ENCODE peak calls at places on chromosomes 3 and 15, in four cellular contexts. W, N, A and I are unnamed samples.
A peak's percentile ranks its signal among the peaks of the same experiment; 100 is the strongest.

GRCh38 chr3:134485075-134485536 is 679 bp downstream of the ANAPC13 start:
- DNase-seq in A (no peak), N (no peak), W (peak; percentile 38), I (no peak)

GRCh38 chr3:159252274-159252673 is 450.4 kb downstream of the MFSD1 start:
- DNase-seq in N (no peak), W (no peak), A (no peak), I (no peak)

GRCh38 chr3:194327030-194327413 is 24.1 kb downstream of the CPN2 start:
- DNase-seq in W (no peak), A (no peak), N (no peak), I (no peak)

GRCh38 chr3:155086041-155086440 is 5.9 kb downstream of the MME start:
- DNase-seq in W (no peak), A (no peak), N (no peak), I (no peak)

GRCh38 chr15:63945005-63945788 is 101.1 kb downstream of the DAPK2 start:
- DNase-seq in N (peak; percentile 45), A (no peak), W (peak; percentile 94), I (peak; percentile 86)

GRCh38 chr3:46245155-46245554 is 2.9 kb downstream of the CCR3 start:
- DNase-seq in W (no peak), A (no peak), N (no peak), I (no peak)

GRCh38 chr3:154304116-154304786 is 20.0 kb downstream of the DHX36 start:
- DNase-seq in W (no peak), N (no peak), A (no peak), I (no peak)

GRCh38 chr3:185363662-185364203 is 797 bp downstream of the MAP3K13 start:
- DNase-seq in W (no peak), N (no peak), A (no peak), I (no peak)

GRCh38 chr3:196661400-196661799 is 21.9 kb downstream of the NRROS start:
- DNase-seq in A (no peak), W (no peak), N (no peak), I (peak; percentile 53)

GRCh38 chr3:57974796-57975388 is 33.3 kb upstream of the FLNB start:
- DNase-seq in A (no peak), W (peak; percentile 44), N (no peak), I (no peak)

GRCh38 chr3:188090626-188091309 is 63.2 kb upstream of the LPP start:
- DNase-seq in W (no peak), A (no peak), N (no peak), I (no peak)

GRCh38 chr15:42068601-42069000 is 25.8 kb downstream of the PLA2G4D start:
- DNase-seq in N (no peak), W (no peak), A (no peak), I (peak; percentile 73)

GRCh38 chr3:122843604-122844003 is 48.7 kb downstream of the SLC49A4 start:
- DNase-seq in A (no peak), W (no peak), N (no peak), I (no peak)

GRCh38 chr3:71425491-71426071 is 157.9 kb downstream of the FOXP1 start:
- DNase-seq in A (no peak), N (no peak), W (no peak), I (no peak)

GRCh38 chr3:25610779-25611178 is 53.9 kb downstream of the TOP2B start:
- DNase-seq in W (no peak), A (no peak), N (no peak), I (no peak)

GRCh38 chr3:106261396-106261795 is 392.6 kb upstream of the CBLB start:
- DNase-seq in A (no peak), N (no peak), W (no peak), I (no peak)

GRCh38 chr15:100309109-100309983 is 32.4 kb downstream of the ADAMTS17 start:
- DNase-seq in A (no peak), W (no peak), N (no peak), I (no peak)